ENCODE peak calls at places on chromosomes 5 and 9, in seven cellular contexts. W is EH; D is GDM1; A is HFFc6; H is pancreas; I is AG08395; C is activated CD4-positive, alpha-beta T cell treated with anti-CD3 and anti-CD28 coated beads, Interleukin-2, amount 10 ng/mL, durations not matched to agents 7 days and 5 days. R is an unnamed sample.

GRCh38 chr9:7910426-7911015 is 110.9 kb upstream of the DMAC1 start:
- DNase-seq in W (no peak), D (no peak), A (no peak), H (no peak), I (no peak), C (no peak), R (no peak)

GRCh38 chr9:81680006-81680405 is 9.3 kb downstream of the TLE1 start:
- DNase-seq in W (no peak), D (no peak), A (no peak), H (no peak), I (no peak), C (no peak), R (no peak)

GRCh38 chr5:178555005-178555404 is 35.2 kb downstream of the COL23A1 start:
- DNase-seq in W (no peak), D (no peak), A (no peak), H (no peak), I (no peak), C (no peak), R (no peak)

GRCh38 chr9:121776009-121776738 is 124.7 kb downstream of the DAB2IP start:
- DNase-seq in W (no peak), D (no peak), A (no peak), H (peak), I (no peak), C (no peak), R (no peak)

GRCh38 chr5:56085205-56085604 is 90.4 kb upstream of the IL6ST start:
- DNase-seq in W (peak), D (no peak), A (no peak), H (no peak), I (no peak), C (no peak), R (no peak)

GRCh38 chr5:27316283-27316675 is 277.9 kb upstream of the CDH9 start:
- DNase-seq in W (peak), D (no peak), A (peak), H (no peak), I (peak), C (no peak), R (no peak)

GRCh38 chr9:133849076-133849670 is 111.0 kb upstream of the SARDH start:
- DNase-seq in W (no peak), D (no peak), A (no peak), H (peak), I (no peak), C (no peak), R (no peak)

GRCh38 chr9:38437193-38437823 is 13.1 kb upstream of the IGFBPL1 start:
- DNase-seq in W (peak), D (peak), A (peak), H (no peak), I (peak), C (no peak), R (no peak)

GRCh38 chr5:104130320-104130719 is 567.7 kb upstream of the NUDT12 start:
- DNase-seq in W (no peak), D (no peak), A (no peak), H (no peak), I (no peak), C (no peak), R (no peak)

GRCh38 chr5:76546497-76547102 is 76.6 kb downstream of the F2RL2 start:
- DNase-seq in W (no peak), D (no peak), A (no peak), H (no peak), I (no peak), C (no peak), R (no peak)

GRCh38 chr5:32027717-32028321 is 146.3 kb downstream of the GOLPH3 start:
- DNase-seq in W (peak), D (no peak), A (peak), H (no peak), I (peak), C (no peak), R (peak)

GRCh38 chr5:116810937-116811336 is 236.3 kb upstream of the SEMA6A start:
- DNase-seq in W (no peak), D (no peak), A (no peak), H (no peak), I (no peak), C (no peak), R (no peak)

GRCh38 chr5:157252741-157253465 is 13.0 kb upstream of the CYFIP2 start:
- DNase-seq in W (peak), D (peak), A (peak), H (no peak), I (peak), C (peak), R (no peak)

GRCh38 chr5:75331095-75332090 is 5.6 kb upstream of the HMGCR start:
- DNase-seq in W (no peak), D (no peak), A (no peak), H (no peak), I (no peak), C (no peak), R (no peak)

GRCh38 chr5:151315998-151316597 is 12.5 kb upstream of the SLC36A3 start:
- DNase-seq in W (peak), D (peak), A (peak), H (peak), I (peak), C (peak), R (peak)

GRCh38 chr9:136848393-136849037 is 694 bp upstream of the PHPT1 start:
- DNase-seq in W (no peak), D (no peak), A (peak), H (peak), I (peak), C (peak), R (peak)

GRCh38 chr5:114243281-114243982 is 118.4 kb upstream of the KCNN2 start:
- DNase-seq in W (peak), D (no peak), A (peak), H (no peak), I (no peak), C (no peak), R (no peak)

GRCh38 chr9:86531273-86531672 is 177.1 kb upstream of the TUT7 start:
- DNase-seq in W (peak), D (no peak), A (no peak), H (no peak), I (no peak), C (no peak), R (no peak)

GRCh38 chr5:52783226-52783959 is 4.3 kb upstream of the ITGA1 start:
- DNase-seq in W (peak), D (no peak), A (peak), H (no peak), I (peak), C (no peak), R (no peak)

GRCh38 chr5:122124766-122125165 is 4.6 kb upstream of the ZNF474 start:
- DNase-seq in W (no peak), D (no peak), A (no peak), H (no peak), I (no peak), C (no peak), R (no peak)

GRCh38 chr5:32848681-32849080 is 137.6 kb downstream of the NPR3 start:
- DNase-seq in W (peak), D (no peak), A (no peak), H (no peak), I (no peak), C (no peak), R (no peak)

GRCh38 chr5:149664083-149664482 is 66.0 kb upstream of the PPARGC1B start:
- DNase-seq in W (no peak), D (no peak), A (no peak), H (no peak), I (no peak), C (no peak), R (no peak)

GRCh38 chr5:41447761-41448510 is 62.5 kb downstream of the PLCXD3 start:
- DNase-seq in W (no peak), D (no peak), A (no peak), H (no peak), I (no peak), C (no peak), R (no peak)

GRCh38 chr9:114112778-114113585 is 13.9 kb upstream of the KIF12 start:
- DNase-seq in W (peak), D (no peak), A (peak), H (peak), I (peak), C (no peak), R (no peak)

GRCh38 chr9:120640380-120640779 is 60.4 kb upstream of the CDK5RAP2 start:
- DNase-seq in W (no peak), D (no peak), A (no peak), H (no peak), I (no peak), C (no peak), R (no peak)

GRCh38 chr9:81430727-81431126 is 258.6 kb downstream of the TLE1 start:
- DNase-seq in W (peak), D (no peak), A (peak), H (no peak), I (peak), C (no peak), R (no peak)

GRCh38 chr9:133609311-133610098 is at the start of gene FAM163B:
- DNase-seq in W (peak), D (no peak), A (no peak), H (peak), I (peak), C (peak), R (no peak)

R was measured in AML-193.